ENCODE peak calls at places on chromosomes 4 and X, in six cellular contexts. I, A, Z, J, O and N are unnamed samples.

GRCh38 chrX:50430917-50431316 is 39.7 kb downstream of the DGKK start:
- DNase-seq in O (peak), A (no peak), J (no peak), I (no peak), Z (peak), N (no peak)

GRCh38 chr4:139401368-139401767 is 52.6 kb upstream of the RAB33B start:
- DNase-seq in I (no peak), A (no peak), O (no peak), J (no peak), Z (no peak), N (no peak)

GRCh38 chrX:1935805-1936204 is 320.9 kb downstream of the ASMT start:
- DNase-seq in O (no peak), A (no peak), I (no peak), J (no peak), Z (no peak), N (no peak)

GRCh38 chr4:106201373-106201772 is 114.6 kb downstream of the TBCK start:
- DNase-seq in A (peak), O (peak), J (no peak), Z (peak), I (peak), N (peak)

GRCh38 chr4:14877246-14878220 is 124.7 kb upstream of the CPEB2 start:
- DNase-seq in I (peak), Z (peak), A (no peak), O (no peak), J (no peak), N (no peak)

GRCh38 chr4:112247021-112247420 is 15.4 kb downstream of the AP1AR start:
- DNase-seq in O (no peak), J (no peak), I (no peak), A (no peak), Z (no peak), N (no peak)

GRCh38 chr4:38322709-38323108 is 341.3 kb upstream of the KLF3 start:
- DNase-seq in J (no peak), I (no peak), A (peak), Z (peak), O (peak), N (no peak)

GRCh38 chr4:155974476-155974749 is 20.7 kb upstream of the CTSO start:
- DNase-seq in Z (no peak), I (no peak), A (no peak), O (peak), J (no peak), N (no peak)

GRCh38 chrX:11296051-11296450 is 2.8 kb downstream of the AMELX start:
- DNase-seq in A (no peak), Z (no peak), O (no peak), I (no peak), J (no peak), N (peak)

GRCh38 chr4:152273343-152273742 is 262.5 kb downstream of the FBXW7 start:
- DNase-seq in I (no peak), O (peak), J (no peak), Z (peak), A (peak), N (no peak)

GRCh38 chrX:147803948-147804347 is 107.8 kb upstream of the FMR1 start:
- DNase-seq in Z (peak), J (no peak), A (no peak), I (no peak), O (peak), N (peak)

GRCh38 chr4:98663226-98664006 is 5.0 kb upstream of the TSPAN5 start:
- DNase-seq in O (peak), J (no peak), A (no peak), Z (peak), I (no peak), N (no peak)

GRCh38 chr4:15756361-15756861 is 21.7 kb upstream of the CD38 start:
- DNase-seq in J (no peak), O (peak), Z (peak), I (no peak), A (peak), N (no peak)

GRCh38 chr4:75671802-75672421 is 1.3 kb downstream of the G3BP2 start:
- DNase-seq in A (no peak), Z (no peak), I (no peak), O (peak), J (no peak), N (no peak)

GRCh38 chr4:99857302-99857701 is 36.9 kb downstream of the LAMTOR3 start:
- DNase-seq in A (no peak), O (no peak), J (no peak), Z (no peak), I (no peak), N (no peak)

GRCh38 chr4:42205551-42205950 is 53.1 kb upstream of the BEND4 start:
- DNase-seq in A (no peak), J (no peak), I (no peak), Z (no peak), O (no peak), N (no peak)

GRCh38 chr4:161252520-161253141 is 911.2 kb downstream of the FSTL5 start:
- DNase-seq in J (no peak), I (no peak), O (peak), A (no peak), Z (peak), N (no peak)

GRCh38 chr4:70969076-70969475 is 24.4 kb upstream of the DCK start:
- DNase-seq in I (no peak), O (peak), A (no peak), J (no peak), Z (peak), N (no peak)

GRCh38 chr4:5033266-5033945 is 14.1 kb upstream of the CYTL1 start:
- DNase-seq in Z (no peak), I (no peak), O (peak), J (no peak), A (no peak), N (no peak)

GRCh38 chr4:15736514-15737050 is 33.7 kb downstream of the BST1 start:
- DNase-seq in I (no peak), J (no peak), A (no peak), O (no peak), Z (no peak), N (no peak)

GRCh38 chr4:137967480-137968190 is 274.5 kb downstream of the SLC7A11 start:
- DNase-seq in I (no peak), J (no peak), A (no peak), O (no peak), Z (no peak), N (no peak)

GRCh38 chr4:47668810-47669408 is 169.0 kb downstream of the CORIN start:
- DNase-seq in Z (peak), J (no peak), O (peak), I (peak), A (peak), N (peak)

GRCh38 chrX:121457096-121457495 is 409.7 kb downstream of the GLUD2 start:
- DNase-seq in A (no peak), J (no peak), I (no peak), O (no peak), Z (no peak), N (no peak)

GRCh38 chr4:183444953-183445543 is 612 bp downstream of the CDKN2AIP start:
- DNase-seq in I (peak), A (no peak), O (peak), Z (no peak), J (no peak), N (peak)

GRCh38 chrX:153457136-153457825 is 11.4 kb upstream of the TREX2 start:
- DNase-seq in A (no peak), I (no peak), J (no peak), Z (no peak), O (no peak), N (no peak)